ENCODE peak calls at places on chromosomes 2 and 18, in six cellular contexts. One of them, this sample, is unnamed.

GRCh38 chr18:394276-394996 is 106.1 kb downstream of the COLEC12 start:
- DNase-seq in activated T-helper 9 cell treated with anti-CD3 and anti-CD28 coated beads, Interleukin-2, amount 50 U/mL, for 16 hours: no peak
- DNase-seq in RWPE1: no peak
- DNase-seq in progenitor cell of endocrine pancreas: no peak
- DNase-seq in left cardiac atrium: no peak
- DNase-seq in fibroblast of pulmonary artery: no peak
- DNase-seq in this sample: no peak

GRCh38 chr2:158795110-158795924 is at the start of gene DAPL1:
- DNase-seq in activated T-helper 9 cell treated with anti-CD3 and anti-CD28 coated beads, Interleukin-2, amount 50 U/mL, for 16 hours: no peak
- DNase-seq in RWPE1: no peak
- DNase-seq in progenitor cell of endocrine pancreas: no peak
- DNase-seq in left cardiac atrium: no peak
- DNase-seq in fibroblast of pulmonary artery: no peak
- DNase-seq in this sample: no peak

GRCh38 chr2:71602115-71602495 is 148.7 kb downstream of the DYSF start:
- DNase-seq in activated T-helper 9 cell treated with anti-CD3 and anti-CD28 coated beads, Interleukin-2, amount 50 U/mL, for 16 hours: no peak
- DNase-seq in RWPE1: no peak
- DNase-seq in progenitor cell of endocrine pancreas: no peak
- DNase-seq in left cardiac atrium: no peak
- DNase-seq in fibroblast of pulmonary artery: no peak
- DNase-seq in this sample: no peak

GRCh38 chr2:15577071-15577706 is 14.5 kb upstream of the DDX1 start:
- DNase-seq in activated T-helper 9 cell treated with anti-CD3 and anti-CD28 coated beads, Interleukin-2, amount 50 U/mL, for 16 hours: peak
- DNase-seq in RWPE1: peak
- DNase-seq in progenitor cell of endocrine pancreas: peak
- DNase-seq in left cardiac atrium: peak
- DNase-seq in fibroblast of pulmonary artery: peak
- DNase-seq in this sample: peak

GRCh38 chr2:27264753-27265535 is 2.1 kb upstream of the SLC30A3 start:
- DNase-seq in activated T-helper 9 cell treated with anti-CD3 and anti-CD28 coated beads, Interleukin-2, amount 50 U/mL, for 16 hours: peak
- DNase-seq in RWPE1: peak
- DNase-seq in progenitor cell of endocrine pancreas: peak
- DNase-seq in left cardiac atrium: peak
- DNase-seq in fibroblast of pulmonary artery: peak
- DNase-seq in this sample: peak

GRCh38 chr18:63850010-63850409 is 37.5 kb upstream of the SERPINB2 start:
- DNase-seq in activated T-helper 9 cell treated with anti-CD3 and anti-CD28 coated beads, Interleukin-2, amount 50 U/mL, for 16 hours: no peak
- DNase-seq in RWPE1: peak
- DNase-seq in progenitor cell of endocrine pancreas: no peak
- DNase-seq in left cardiac atrium: no peak
- DNase-seq in fibroblast of pulmonary artery: peak
- DNase-seq in this sample: no peak

GRCh38 chr2:23480991-23481797 is 96.2 kb downstream of the KLHL29 start:
- DNase-seq in activated T-helper 9 cell treated with anti-CD3 and anti-CD28 coated beads, Interleukin-2, amount 50 U/mL, for 16 hours: no peak
- DNase-seq in RWPE1: peak
- DNase-seq in progenitor cell of endocrine pancreas: no peak
- DNase-seq in left cardiac atrium: no peak
- DNase-seq in fibroblast of pulmonary artery: peak
- DNase-seq in this sample: no peak

GRCh38 chr2:43022896-43023295 is 203.5 kb downstream of the ZFP36L2 start:
- DNase-seq in activated T-helper 9 cell treated with anti-CD3 and anti-CD28 coated beads, Interleukin-2, amount 50 U/mL, for 16 hours: no peak
- DNase-seq in RWPE1: no peak
- DNase-seq in progenitor cell of endocrine pancreas: no peak
- DNase-seq in left cardiac atrium: no peak
- DNase-seq in fibroblast of pulmonary artery: no peak
- DNase-seq in this sample: peak

GRCh38 chr2:218622606-218623238 is 15.0 kb downstream of the PLCD4 start:
- DNase-seq in activated T-helper 9 cell treated with anti-CD3 and anti-CD28 coated beads, Interleukin-2, amount 50 U/mL, for 16 hours: no peak
- DNase-seq in RWPE1: no peak
- DNase-seq in progenitor cell of endocrine pancreas: no peak
- DNase-seq in left cardiac atrium: no peak
- DNase-seq in fibroblast of pulmonary artery: peak
- DNase-seq in this sample: no peak

GRCh38 chr18:35376393-35376741 is 770 bp downstream of the ZNF396 start:
- DNase-seq in activated T-helper 9 cell treated with anti-CD3 and anti-CD28 coated beads, Interleukin-2, amount 50 U/mL, for 16 hours: no peak
- DNase-seq in RWPE1: no peak
- DNase-seq in progenitor cell of endocrine pancreas: peak
- DNase-seq in left cardiac atrium: peak
- DNase-seq in fibroblast of pulmonary artery: no peak
- DNase-seq in this sample: no peak

This sample was measured in ovary.